ENCODE peak calls at places on chromosomes 6 and 20, in four cellular contexts. S, N, Z and R are unnamed samples.

GRCh38 chr20:31925631-31926030 is 26.2 kb downstream of the PDRG1 start:
- DNase-seq in S (no peak), N (no peak), Z (no peak), R (no peak)

GRCh38 chr6:106757267-106757666 is 127.9 kb downstream of the QRSL1 start:
- DNase-seq in S (no peak), N (no peak), Z (no peak), R (no peak)

GRCh38 chr6:18545726-18546125 is 158.6 kb downstream of the RNF144B start:
- DNase-seq in S (no peak), N (no peak), Z (no peak), R (no peak)

GRCh38 chr6:142489722-142490610 is 188.2 kb downstream of the ADGRG6 start:
- DNase-seq in S (no peak), N (no peak), Z (no peak), R (no peak)

GRCh38 chr6:44309092-44309491 is 4.1 kb downstream of the AARS2 start:
- DNase-seq in S (no peak), N (no peak), Z (no peak), R (no peak)

GRCh38 chr6:45209762-45210161 is 118.4 kb upstream of the RUNX2 start:
- DNase-seq in S (no peak), N (no peak), Z (no peak), R (no peak)

GRCh38 chr6:146892613-146893401 is 294.0 kb downstream of the ADGB start:
- DNase-seq in S (no peak), N (no peak), Z (no peak), R (no peak)

GRCh38 chr20:48523191-48523757 is 304.5 kb downstream of the PREX1 start:
- DNase-seq in S (no peak), N (no peak), Z (no peak), R (no peak)

GRCh38 chr6:15881150-15881549 is 218.3 kb upstream of the DTNBP1 start:
- DNase-seq in S (peak; percentile 43), N (no peak), Z (no peak), R (no peak)

GRCh38 chr6:80544500-80545055 is 438.1 kb downstream of the BCKDHB start:
- DNase-seq in S (no peak), N (no peak), Z (no peak), R (no peak)

GRCh38 chr6:80543151-80543550 is 436.7 kb downstream of the BCKDHB start:
- DNase-seq in S (no peak), N (no peak), Z (no peak), R (no peak)

GRCh38 chr6:80541886-80542285 is 435.4 kb downstream of the BCKDHB start:
- DNase-seq in S (no peak), N (no peak), Z (no peak), R (no peak)

GRCh38 chr6:80545323-80545722 is 438.9 kb downstream of the BCKDHB start:
- DNase-seq in S (no peak), N (no peak), Z (no peak), R (no peak)

GRCh38 chr6:80543598-80544181 is 437.2 kb downstream of the BCKDHB start:
- DNase-seq in S (no peak), N (no peak), Z (no peak), R (no peak)
- TF ChIP-seq CTCF in S (no peak), N (no peak), Z (no peak), R (no peak)

GRCh38 chr6:1312193-1312443 is 220 bp downstream of the FOXQ1 start:
- DNase-seq in S (no peak), N (no peak), Z (no peak), R (no peak)

GRCh38 chr6:1313755-1314503 is 2.0 kb downstream of the FOXQ1 start:
- DNase-seq in S (no peak), N (peak; percentile 58), Z (no peak), R (peak; percentile 73)

GRCh38 chr6:1313364-1313754 is 1.5 kb downstream of the FOXQ1 start:
- DNase-seq in S (no peak), N (no peak), Z (no peak), R (no peak)

GRCh38 chr6:1311400-1312192 is at the start of gene FOXQ1:
- DNase-seq in S (peak; percentile 71), N (peak; percentile 77), Z (no peak), R (peak; percentile 91)

GRCh38 chr6:1312444-1313363 is 806 bp downstream of the FOXQ1 start:
- DNase-seq in S (no peak), N (no peak), Z (no peak), R (peak; percentile 69)
- TF ChIP-seq CTCF in S (no peak), N (no peak), Z (no peak), R (no peak)

DNA sequence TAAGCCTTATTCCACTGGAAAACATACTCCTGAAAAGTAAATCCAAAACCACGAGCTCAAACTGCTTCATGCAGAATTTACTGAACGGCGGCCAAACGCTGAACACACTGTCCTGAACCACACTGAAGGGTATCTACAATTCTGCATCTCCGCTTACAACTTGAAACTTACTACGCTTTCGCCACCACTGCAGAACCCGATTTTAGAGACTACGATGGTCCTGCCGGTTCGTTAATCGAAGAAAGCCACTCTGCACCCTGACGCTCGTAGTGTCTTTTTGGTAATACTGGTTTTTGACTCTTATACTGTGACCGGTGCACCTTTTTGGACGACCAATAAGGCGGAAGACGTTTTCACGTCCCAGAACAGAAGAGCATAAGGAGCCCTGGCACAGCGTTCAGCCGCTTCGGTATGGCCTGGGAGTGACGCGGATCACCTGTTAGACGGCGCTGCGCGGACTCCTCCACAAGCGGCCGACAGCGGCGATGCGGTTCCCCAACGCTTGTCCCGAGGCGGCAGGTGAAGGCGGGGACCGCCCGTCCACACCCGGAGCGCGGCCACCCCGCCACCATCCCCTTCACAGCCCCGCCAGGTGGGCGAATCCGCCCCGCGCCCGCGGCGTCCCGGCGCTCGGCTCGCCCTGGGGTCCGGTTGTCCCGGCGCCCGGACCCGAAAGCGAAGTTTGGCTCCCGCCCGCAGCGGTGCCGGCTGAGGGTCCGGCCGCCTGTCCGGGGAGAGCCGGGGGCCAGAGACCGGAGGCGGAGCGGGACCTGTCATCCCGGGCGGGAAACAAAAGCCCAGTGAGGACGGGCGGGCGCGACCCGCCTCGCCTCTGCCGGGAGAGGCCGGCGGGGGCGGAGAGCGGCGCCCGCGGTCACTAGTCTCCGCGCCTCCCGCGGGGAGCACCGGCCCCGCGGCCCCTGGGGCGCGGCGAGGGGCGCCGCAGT is 784 bp downstream of the FKBP5 start:
- DNase-seq in S (peak; percentile 37), N (peak; percentile 71), Z (peak; percentile 45), R (peak; percentile 83)
- TF ChIP-seq CTCF in S (no peak), N (no peak), Z (no peak), R (no peak)

GRCh38 chr20:61975411-61975810 is 90.3 kb downstream of the TAF4 start:
- DNase-seq in S (no peak), N (no peak), Z (no peak), R (no peak)

GRCh38 chr20:61976650-61977332 is 88.9 kb downstream of the TAF4 start:
- DNase-seq in S (no peak), N (no peak), Z (no peak), R (no peak)

GRCh38 chr20:61974357-61974665 is 91.4 kb downstream of the TAF4 start:
- DNase-seq in S (no peak), N (no peak), Z (no peak), R (no peak)

GRCh38 chr20:61977387-61977786 is 88.3 kb downstream of the TAF4 start:
- DNase-seq in S (no peak), N (no peak), Z (no peak), R (no peak)

DNA sequence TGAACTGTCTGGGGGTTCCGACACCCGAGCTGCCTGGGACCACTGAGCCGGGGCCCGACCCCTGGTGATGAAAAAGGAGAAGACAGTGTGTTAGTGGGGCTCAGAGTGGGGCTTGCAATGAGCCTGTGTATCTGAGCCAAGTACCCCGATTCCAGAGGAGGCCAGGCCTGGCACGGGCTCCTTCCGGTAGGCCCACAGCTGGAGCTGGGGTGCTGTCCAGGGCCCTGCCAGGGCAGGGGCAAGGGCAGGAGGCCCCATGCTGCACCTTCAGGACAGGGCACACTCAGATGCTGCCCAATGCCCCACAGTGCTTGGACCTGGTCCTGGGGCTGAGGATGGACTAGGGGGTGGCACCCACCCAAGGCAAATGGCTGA is 89.4 kb downstream of the TAF4 start:
- DNase-seq in S (no peak), N (no peak), Z (no peak), R (no peak)
- TF ChIP-seq CTCF in S (no peak), N (no peak), Z (no peak), R (no peak)

GRCh38 chr6:98054453-98054852 is 771.4 kb upstream of the MMS22L start:
- DNase-seq in S (no peak), N (no peak), Z (no peak), R (no peak)
- TF ChIP-seq CTCF in S (no peak), N (no peak), Z (no peak), R (no peak)

DNA sequence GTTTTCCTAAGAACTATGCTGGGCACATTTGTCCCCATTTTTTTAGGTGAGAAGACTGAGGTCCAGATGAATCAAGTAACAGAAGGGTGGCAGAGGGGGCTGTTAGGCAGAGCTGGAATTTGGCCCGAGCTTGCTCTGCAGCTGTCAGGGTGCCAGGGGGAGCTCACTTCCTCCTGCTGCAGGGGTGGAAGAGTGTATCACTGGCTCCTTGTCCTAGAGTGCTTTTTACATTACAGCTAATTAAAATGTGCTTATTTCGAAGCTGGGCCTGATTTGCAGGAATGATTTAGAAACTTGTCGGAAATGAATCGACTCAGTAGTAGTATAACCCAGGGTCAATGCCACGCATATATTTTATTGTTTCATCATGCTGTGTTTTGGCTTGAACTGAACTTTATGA is 11.1 kb downstream of the TOX2 start:
- DNase-seq in S (no peak), N (peak; percentile 63), Z (no peak), R (no peak)
- TF ChIP-seq CTCF in S (no peak), N (no peak), Z (no peak), R (peak; percentile 16)

GRCh38 chr6:13038315-13039261 is 289.7 kb downstream of the TBC1D7 start:
- DNase-seq in S (no peak), N (no peak), Z (no peak), R (no peak)
- TF ChIP-seq CTCF in S (no peak), N (no peak), Z (no peak), R (no peak)

DNA sequence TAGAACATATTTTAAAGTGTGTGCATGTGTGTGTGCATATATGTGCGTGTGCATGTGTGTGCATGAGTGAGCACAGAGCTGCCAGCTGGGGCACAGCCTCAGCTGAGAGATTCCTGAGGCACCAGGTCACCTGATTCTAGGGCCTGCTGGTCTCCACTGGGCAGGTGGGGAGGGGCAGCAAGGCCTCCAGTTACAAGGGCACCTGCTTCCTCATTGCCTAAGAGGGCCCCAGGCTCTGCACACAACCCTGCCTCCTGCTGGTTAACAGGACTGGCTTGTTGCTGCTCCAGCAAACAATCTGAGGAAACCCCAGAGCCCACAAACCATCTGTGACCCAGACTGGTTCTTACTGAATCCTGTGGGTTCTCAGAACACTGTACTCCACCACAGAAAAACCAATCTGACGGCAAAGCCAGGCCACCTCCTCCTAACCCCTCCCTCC is 22.9 kb upstream of the UBE2J1 start:
- DNase-seq in S (peak; percentile 29), N (peak; percentile 77), Z (peak; percentile 79), R (peak; percentile 88)
- TF ChIP-seq CTCF in S (no peak), N (peak; percentile 16), Z (peak; percentile 47), R (peak; percentile 36)